ENCODE peak calls at places on chromosome 22, in six cellular contexts. M is globus pallidus; A is cardiac fibroblast; L is activated CD4-positive, CD25-positive, alpha-beta regulatory T cell treated with anti-CD3 and anti-CD28 coated beads, Interleukin-2, amount 50 U/mL, for 72 hours; P is NAMALWA; O is breast epithelium. S is an unnamed sample.

GRCh38 chr22:47035443-47035881 is 273.0 kb downstream of the TBC1D22A start:
- DNase-seq in M (no peak), A (peak), L (no peak), P (no peak), O (no peak), S (no peak)

GRCh38 chr22:20434264-20434751 is 3.3 kb downstream of the SCARF2 start:
- DNase-seq in M (no peak), A (no peak), L (no peak), P (no peak), O (no peak), S (no peak)

GRCh38 chr22:19360862-19361261 is 69.3 kb upstream of the CLTCL1 start:
- DNase-seq in M (no peak), A (no peak), L (no peak), P (no peak), O (no peak), S (no peak)

GRCh38 chr22:49971232-49972162 is 10.9 kb downstream of the PIM3 start:
- DNase-seq in M (no peak), A (peak), L (peak), P (peak), O (peak), S (peak)

GRCh38 chr22:50246242-50247175 is 1.7 kb upstream of the TUBGCP6 start:
- DNase-seq in M (no peak), A (no peak), L (no peak), P (peak), O (no peak), S (no peak)

GRCh38 chr22:28885939-28886338 is 2.6 kb downstream of the ZNRF3 start:
- DNase-seq in M (no peak), A (no peak), L (no peak), P (no peak), O (no peak), S (no peak)

GRCh38 chr22:20354238-20354975 is 34.5 kb upstream of the DGCR6L start:
- DNase-seq in M (no peak), A (no peak), L (no peak), P (no peak), O (no peak), S (no peak)

GRCh38 chr22:38861927-38862326 is 10.1 kb downstream of the CBX6 start:
- DNase-seq in M (no peak), A (no peak), L (no peak), P (no peak), O (no peak), S (no peak)

GRCh38 chr22:41523464-41524221 is 20.6 kb downstream of the POLR3H start:
- DNase-seq in M (no peak), A (peak), L (no peak), P (no peak), O (no peak), S (no peak)

GRCh38 chr22:47194476-47195155 is 432.2 kb downstream of the TBC1D22A start:
- DNase-seq in M (no peak), A (no peak), L (no peak), P (no peak), O (no peak), S (no peak)

GRCh38 chr22:46754110-46754799 is 8.2 kb upstream of the TBC1D22A start:
- DNase-seq in M (no peak), A (peak), L (peak), P (no peak), O (peak), S (no peak)

GRCh38 chr22:38974826-38975175 is 7.3 kb upstream of the APOBEC3B start:
- DNase-seq in M (no peak), A (no peak), L (no peak), P (no peak), O (no peak), S (no peak)

GRCh38 chr22:49403102-49403501 is 424.6 kb downstream of the BRD1 start:
- DNase-seq in M (no peak), A (no peak), L (no peak), P (no peak), O (no peak), S (no peak)

S was measured in Ammon's horn.